ENCODE peak calls at places on chromosomes 5 and 9, in four cellular contexts. R, Q, B and V are unnamed samples.

GRCh38 chr5:130335116-130335515 is 430.9 kb downstream of the CHSY3 start:
- DNase-seq in R (no peak), Q (peak; percentile 52), B (peak; percentile 46), V (no peak)

GRCh38 chr5:122195784-122196394 is 66.5 kb downstream of the ZNF474 start:
- DNase-seq in R (peak; percentile 72), Q (peak; percentile 39), B (peak; percentile 69), V (peak; percentile 35)

GRCh38 chr5:168097852-168098251 is 193.6 kb upstream of the WWC1 start:
- DNase-seq in R (no peak), Q (no peak), B (no peak), V (no peak)

GRCh38 chr5:156942064-156942463 is 21.0 kb downstream of the TIMD4 start:
- DNase-seq in R (no peak), Q (no peak), B (no peak), V (no peak)

GRCh38 chr9:112037281-112038016 is 137.6 kb downstream of the SUSD1 start:
- DNase-seq in R (peak; percentile 72), Q (no peak), B (peak; percentile 33), V (no peak)

GRCh38 chr5:39020465-39020864 is 53.7 kb downstream of the RICTOR start:
- DNase-seq in R (no peak), Q (no peak), B (no peak), V (no peak)

GRCh38 chr5:40784027-40784653 is 14.0 kb downstream of the PRKAA1 start:
- DNase-seq in R (no peak), Q (no peak), B (no peak), V (no peak)

GRCh38 chr9:130805510-130806387 is 29.3 kb upstream of the ABL1 start:
- DNase-seq in R (peak; percentile 27), Q (no peak), B (peak; percentile 33), V (no peak)

GRCh38 chr9:110808599-110808980 is 140.0 kb downstream of the MUSK start:
- DNase-seq in R (no peak), Q (no peak), B (no peak), V (no peak)

GRCh38 chr5:139882961-139883539 is 87.4 kb downstream of the PSD2 start:
- DNase-seq in R (no peak), Q (peak; percentile 23), B (no peak), V (peak; percentile 55)

GRCh38 chr9:38295751-38296150 is 96.8 kb upstream of the ALDH1B1 start:
- DNase-seq in R (no peak), Q (peak; percentile 67), B (no peak), V (no peak)

GRCh38 chr5:135471726-135472125 is 19.6 kb upstream of the TIFAB start:
- DNase-seq in R (no peak), Q (no peak), B (no peak), V (no peak)

GRCh38 chr5:17216974-17217325 is 481 bp upstream of the BASP1 start:
- DNase-seq in R (peak; percentile 55), Q (no peak), B (peak; percentile 77), V (no peak)

GRCh38 chr9:16816006-16816405 is 54.5 kb downstream of the BNC2 start:
- DNase-seq in R (no peak), Q (no peak), B (no peak), V (no peak)

GRCh38 chr5:79171846-79172245 is 60.2 kb downstream of the BHMT start:
- DNase-seq in R (no peak), Q (no peak), B (no peak), V (no peak)

GRCh38 chr5:14743601-14744295 is 79.2 kb downstream of the OTULIN start:
- DNase-seq in R (peak; percentile 75), Q (peak; percentile 77), B (no peak), V (no peak)

GRCh38 chr5:167332291-167332690 is 959.2 kb upstream of the WWC1 start:
- DNase-seq in R (no peak), Q (no peak), B (no peak), V (no peak)

GRCh38 chr9:7216004-7216821 is 458.4 kb downstream of the KDM4C start:
- DNase-seq in R (peak; percentile 37), Q (peak; percentile 93), B (peak; percentile 79), V (no peak)

GRCh38 chr5:142653321-142653720 is 32.6 kb downstream of the FGF1 start:
- DNase-seq in R (no peak), Q (no peak), B (no peak), V (no peak)

GRCh38 chr5:55306641-55307382 is 682 bp downstream of the DHX29 start:
- DNase-seq in R (peak; percentile 47), Q (peak; percentile 23), B (peak; percentile 18), V (peak; percentile 40)

GRCh38 chr9:69056416-69056815 is 20.9 kb downstream of the FXN start:
- DNase-seq in R (no peak), Q (no peak), B (no peak), V (no peak)

GRCh38 chr5:179409806-179410205 is 64.5 kb upstream of the ADAMTS2 start:
- DNase-seq in R (no peak), Q (no peak), B (no peak), V (no peak)

GRCh38 chr9:110337727-110338522 is at the start of gene TXNDC8:
- DNase-seq in R (peak; percentile 69), Q (no peak), B (no peak), V (no peak)

GRCh38 chr5:80825780-80826460 is 134.2 kb upstream of the RASGRF2 start:
- DNase-seq in R (no peak), Q (no peak), B (no peak), V (no peak)

GRCh38 chr9:131304676-131305366 is 15.3 kb downstream of the PLPP7 start:
- DNase-seq in R (no peak), Q (no peak), B (peak; percentile 62), V (peak; percentile 63)

GRCh38 chr5:177588413-177588909 is 3.5 kb upstream of the TMED9 start:
- DNase-seq in R (no peak), Q (no peak), B (no peak), V (no peak)

DNA sequence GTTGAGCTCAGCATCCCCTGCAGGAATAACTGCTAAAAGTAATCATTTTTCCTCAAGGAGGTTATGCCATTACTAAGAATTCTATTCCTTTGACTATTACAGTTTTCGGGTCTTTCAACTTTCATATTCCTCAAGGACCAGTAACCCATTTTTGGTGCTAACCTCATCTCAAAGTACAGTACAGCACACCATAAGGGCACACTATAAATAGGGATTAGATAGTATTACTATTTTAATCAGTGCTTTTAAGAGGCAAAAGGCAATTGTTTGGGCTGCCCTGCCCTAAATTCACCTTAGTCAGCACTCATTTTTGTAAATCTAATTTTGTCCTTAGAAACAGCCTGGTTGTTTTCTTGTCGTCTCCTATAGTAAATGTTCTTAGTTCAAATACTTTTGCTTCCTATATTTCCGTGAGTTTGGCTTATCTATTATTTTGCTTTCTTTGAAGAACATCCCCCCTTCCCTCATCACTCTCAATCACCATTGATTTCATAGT is 13.6 kb upstream of the GARNL3 start:
- DNase-seq in R (no peak), Q (no peak), B (no peak), V (no peak)
- H3K9ac ChIP-seq in R (no peak overlapping the region), Q (no peak overlapping the region), B (no peak overlapping the region), V (no peak overlapping the region)

GRCh38 chr9:34195143-34195542 is 16.3 kb downstream of the UBAP1 start:
- DNase-seq in R (no peak), Q (no peak), B (no peak), V (no peak)

GRCh38 chr9:34203275-34204010 is 24.6 kb downstream of the UBAP1 start:
- DNase-seq in R (peak; percentile 46), Q (no peak), B (no peak), V (no peak)

GRCh38 chr9:34197280-34197679 is 18.4 kb downstream of the UBAP1 start:
- DNase-seq in R (no peak), Q (no peak), B (no peak), V (no peak)

GRCh38 chr9:34200092-34200491 is 21.2 kb downstream of the UBAP1 start:
- DNase-seq in R (no peak), Q (no peak), B (no peak), V (no peak)

DNA sequence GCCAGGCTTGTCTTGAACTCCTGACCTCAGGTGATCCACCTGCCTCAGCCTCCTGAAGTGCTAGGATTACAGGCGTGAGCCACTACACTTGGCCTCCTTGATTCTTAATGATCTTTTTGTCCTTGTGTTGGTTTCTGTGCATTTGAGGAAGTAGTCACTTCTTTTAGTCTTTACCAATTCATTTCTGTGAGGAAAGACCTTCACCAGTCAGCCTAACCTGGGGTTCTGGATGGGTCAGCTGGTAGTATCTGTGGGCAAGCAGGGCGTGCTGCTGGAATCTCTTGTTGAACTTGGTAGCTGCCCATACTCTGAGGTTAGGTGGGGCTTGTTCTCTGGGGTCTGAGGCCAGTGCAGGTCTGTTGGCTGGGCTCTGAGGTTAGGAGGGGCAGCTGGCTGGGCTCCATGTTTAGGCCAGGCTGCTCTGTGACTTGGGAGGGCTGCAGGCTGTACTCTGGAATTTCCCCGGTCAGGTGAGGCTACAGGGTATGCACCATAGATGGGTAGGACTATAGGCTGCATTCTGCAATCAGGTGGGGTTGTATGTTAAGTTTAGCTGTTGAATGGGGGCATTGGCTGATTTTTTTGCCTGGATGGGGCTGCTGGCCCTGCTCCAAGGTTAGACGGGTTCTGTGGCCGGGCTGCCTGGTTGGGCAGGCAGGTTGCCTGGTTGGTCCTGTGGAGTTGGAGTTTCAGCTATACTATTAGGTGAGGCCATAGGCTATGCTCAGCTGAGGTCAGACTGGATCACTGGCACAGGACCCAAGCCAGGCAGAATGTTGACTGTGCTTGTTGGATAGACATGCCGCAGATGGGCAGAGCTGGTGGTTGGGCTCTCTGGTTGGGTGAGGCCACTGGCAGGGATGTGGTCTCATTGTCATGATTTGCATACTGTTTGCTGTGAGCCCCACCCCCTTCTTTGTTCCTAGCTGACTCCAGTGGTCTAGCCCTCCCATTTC is 19.2 kb downstream of the UBAP1 start:
- DNase-seq in R (no peak), Q (peak; percentile 38), B (no peak), V (no peak)
- H3K9ac ChIP-seq in R (no peak overlapping the region), Q (no peak overlapping the region), B (no peak overlapping the region), V (no peak overlapping the region)

DNA sequence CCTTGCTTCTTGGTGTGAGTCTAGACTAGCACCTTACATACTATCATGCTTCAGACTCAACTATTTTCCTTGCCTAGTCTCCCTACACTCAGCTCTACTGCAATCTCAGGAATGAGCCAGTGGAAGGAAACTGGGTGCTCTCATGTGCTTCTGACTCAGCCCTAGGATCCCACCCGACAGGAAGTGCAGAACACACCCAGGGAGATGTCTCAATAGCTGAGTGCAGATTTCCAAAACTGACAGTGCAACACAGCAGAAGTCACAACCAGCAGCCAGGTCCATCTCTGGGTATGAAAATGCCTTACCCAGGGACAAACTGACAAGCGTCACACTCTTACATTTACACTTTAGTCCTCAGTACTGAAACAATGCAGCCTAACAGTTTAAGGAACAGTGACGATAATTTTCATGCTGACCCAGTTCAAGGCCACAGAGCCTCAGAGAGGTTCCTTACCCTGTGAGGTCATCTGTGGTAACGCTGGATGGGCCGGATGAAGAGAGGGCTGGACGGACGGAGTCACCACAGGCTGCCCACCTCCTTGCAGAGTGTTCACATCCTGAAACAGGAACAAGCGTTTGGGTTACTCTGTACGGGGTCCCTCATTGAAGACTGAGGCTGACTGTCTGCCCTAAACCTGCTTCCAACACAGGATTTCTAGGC is 33.0 kb downstream of the FKBP15 start:
- DNase-seq in R (peak; percentile 97), Q (peak; percentile 93), B (peak; percentile 96), V (no peak)
- H3K9ac ChIP-seq in R (peak overlapping the region; percentile 57), Q (peak overlapping the region; percentile 52), B (peak overlapping the region; percentile 89), V (no peak overlapping the region)

DNA sequence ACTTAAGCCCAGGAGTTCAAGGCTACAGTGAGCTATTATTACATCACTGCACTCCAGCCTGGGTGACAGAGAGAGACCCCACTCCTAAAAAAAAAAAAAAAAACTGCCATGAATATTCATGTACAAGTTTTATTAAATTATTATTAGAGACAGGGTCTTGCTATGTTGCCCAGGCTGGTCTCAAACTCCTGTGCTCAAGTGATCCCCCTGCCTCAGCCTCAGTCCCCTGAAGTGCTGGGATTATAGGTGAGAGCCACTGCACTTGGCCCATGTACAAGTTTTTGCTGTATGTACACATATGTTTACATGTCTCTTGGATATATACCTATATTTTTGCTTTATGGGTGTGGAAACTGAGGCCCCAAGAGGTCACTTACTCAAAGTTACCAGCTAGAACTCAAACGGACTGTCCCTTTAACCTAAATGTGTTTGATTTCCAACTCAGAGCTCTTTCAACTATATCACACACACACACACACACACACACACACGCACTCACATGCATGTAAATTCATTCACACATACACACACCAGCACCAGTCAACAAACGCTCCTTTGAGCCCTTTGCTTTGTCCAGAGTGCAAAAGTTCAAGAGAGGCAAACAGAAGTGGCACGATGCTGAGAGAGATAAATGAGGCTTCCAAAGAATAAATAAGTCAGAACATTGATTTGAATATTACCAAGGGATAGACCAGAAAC is 42.3 kb upstream of the STRBP start:
- DNase-seq in R (no peak), Q (no peak), B (no peak), V (no peak)
- H3K9ac ChIP-seq in R (no peak overlapping the region), Q (no peak overlapping the region), B (no peak overlapping the region), V (no peak overlapping the region)